ENCODE peak calls at places on chromosome 6, in eight cellular contexts. One of them, this sample, is unnamed.

GRCh38 chr6:139407718-139408222 is 33.3 kb upstream of the CITED2 start:
- DNase-seq in ascending aorta: no peak
- DNase-seq in effector CD4-positive, alpha-beta T cell: no peak
- DNase-seq in NCI-H446 treated with DMSO at 0.1 percent for 48 hours: no peak
- DNase-seq in tibial artery: no peak
- DNase-seq in SHP77: no peak
- DNase-seq in activated CD4-positive, alpha-beta T cell treated with anti-CD3 and anti-CD28 coated beads for 1 hour: no peak
- DNase-seq in NCI-H748 treated with DMSO at 0.1 percent for 48 hours: no peak
- DNase-seq in this sample: peak

GRCh38 chr6:33724281-33725023 is 13.0 kb upstream of the UQCC2 start:
- DNase-seq in SHP77: no peak
- DNase-seq in effector CD4-positive, alpha-beta T cell: no peak
- DNase-seq in NCI-H748 treated with DMSO at 0.1 percent for 48 hours: no peak
- DNase-seq in ascending aorta: no peak
- DNase-seq in NCI-H446 treated with DMSO at 0.1 percent for 48 hours: no peak
- DNase-seq in activated CD4-positive, alpha-beta T cell treated with anti-CD3 and anti-CD28 coated beads for 1 hour: no peak
- DNase-seq in tibial artery: no peak
- DNase-seq in this sample: no peak

GRCh38 chr6:91276315-91276714 is 689.4 kb upstream of the MAP3K7 start:
- DNase-seq in NCI-H748 treated with DMSO at 0.1 percent for 48 hours: no peak
- DNase-seq in activated CD4-positive, alpha-beta T cell treated with anti-CD3 and anti-CD28 coated beads for 1 hour: no peak
- DNase-seq in SHP77: peak
- DNase-seq in NCI-H446 treated with DMSO at 0.1 percent for 48 hours: peak
- DNase-seq in ascending aorta: no peak
- DNase-seq in tibial artery: no peak
- DNase-seq in effector CD4-positive, alpha-beta T cell: no peak
- DNase-seq in this sample: no peak

GRCh38 chr6:111973897-111974639 is 79.8 kb upstream of the CCN6 start:
- DNase-seq in activated CD4-positive, alpha-beta T cell treated with anti-CD3 and anti-CD28 coated beads for 1 hour: no peak
- DNase-seq in NCI-H446 treated with DMSO at 0.1 percent for 48 hours: no peak
- DNase-seq in tibial artery: no peak
- DNase-seq in NCI-H748 treated with DMSO at 0.1 percent for 48 hours: no peak
- DNase-seq in effector CD4-positive, alpha-beta T cell: no peak
- DNase-seq in ascending aorta: no peak
- DNase-seq in SHP77: no peak
- DNase-seq in this sample: no peak

GRCh38 chr6:32977272-32977952 is 9.0 kb downstream of the BRD2 start:
- DNase-seq in effector CD4-positive, alpha-beta T cell: no peak
- DNase-seq in activated CD4-positive, alpha-beta T cell treated with anti-CD3 and anti-CD28 coated beads for 1 hour: no peak
- DNase-seq in tibial artery: no peak
- DNase-seq in NCI-H748 treated with DMSO at 0.1 percent for 48 hours: no peak
- DNase-seq in NCI-H446 treated with DMSO at 0.1 percent for 48 hours: no peak
- DNase-seq in ascending aorta: no peak
- DNase-seq in SHP77: no peak
- DNase-seq in this sample: no peak

GRCh38 chr6:47424436-47424836 is 53.2 kb upstream of the CD2AP start:
- DNase-seq in effector CD4-positive, alpha-beta T cell: no peak
- DNase-seq in NCI-H446 treated with DMSO at 0.1 percent for 48 hours: no peak
- DNase-seq in SHP77: no peak
- DNase-seq in tibial artery: no peak
- DNase-seq in ascending aorta: no peak
- DNase-seq in NCI-H748 treated with DMSO at 0.1 percent for 48 hours: no peak
- DNase-seq in activated CD4-positive, alpha-beta T cell treated with anti-CD3 and anti-CD28 coated beads for 1 hour: no peak
- DNase-seq in this sample: no peak

GRCh38 chr6:32950010-32950409 is 2.9 kb downstream of the HLA-DMA start:
- DNase-seq in activated CD4-positive, alpha-beta T cell treated with anti-CD3 and anti-CD28 coated beads for 1 hour: no peak
- DNase-seq in NCI-H446 treated with DMSO at 0.1 percent for 48 hours: no peak
- DNase-seq in ascending aorta: no peak
- DNase-seq in effector CD4-positive, alpha-beta T cell: no peak
- DNase-seq in SHP77: no peak
- DNase-seq in tibial artery: no peak
- DNase-seq in NCI-H748 treated with DMSO at 0.1 percent for 48 hours: no peak
- DNase-seq in this sample: no peak

GRCh38 chr6:168007592-168008338 is 10.3 kb downstream of the KIF25 start:
- DNase-seq in NCI-H446 treated with DMSO at 0.1 percent for 48 hours: no peak
- DNase-seq in ascending aorta: no peak
- DNase-seq in SHP77: no peak
- DNase-seq in activated CD4-positive, alpha-beta T cell treated with anti-CD3 and anti-CD28 coated beads for 1 hour: no peak
- DNase-seq in tibial artery: no peak
- DNase-seq in effector CD4-positive, alpha-beta T cell: no peak
- DNase-seq in NCI-H748 treated with DMSO at 0.1 percent for 48 hours: no peak
- DNase-seq in this sample: no peak

GRCh38 chr6:155854787-155855186 is 399.1 kb upstream of the NOX3 start:
- DNase-seq in SHP77: no peak
- DNase-seq in NCI-H748 treated with DMSO at 0.1 percent for 48 hours: no peak
- DNase-seq in activated CD4-positive, alpha-beta T cell treated with anti-CD3 and anti-CD28 coated beads for 1 hour: no peak
- DNase-seq in effector CD4-positive, alpha-beta T cell: no peak
- DNase-seq in ascending aorta: no peak
- DNase-seq in tibial artery: no peak
- DNase-seq in NCI-H446 treated with DMSO at 0.1 percent for 48 hours: no peak
- DNase-seq in this sample: no peak

This sample was measured in erythroblast.